ENCODE peak calls at places on chromosomes 3 and 15, in nine cellular contexts. R, H, P, G, S, W, V, J and N are unnamed samples.

GRCh38 chr15:65042776-65043322 is 2.3 kb upstream of the SLC51B start:
- DNase-seq in R (no peak), H (no peak), P (no peak), G (no peak), S (no peak), W (no peak), V (no peak), J (no peak), N (no peak)

GRCh38 chr3:66267031-66267430 is 46.2 kb downstream of the SLC25A26 start:
- DNase-seq in R (no peak), H (no peak), P (no peak), G (no peak), S (no peak), W (no peak), V (no peak), J (no peak), N (no peak)

GRCh38 chr3:165753560-165753959 is 83.7 kb downstream of the BCHE start:
- DNase-seq in R (peak), H (no peak), P (no peak), G (peak), S (no peak), W (no peak), V (no peak), J (no peak), N (peak)

GRCh38 chr3:29255854-29256696 is 24.8 kb upstream of the RBMS3 start:
- DNase-seq in R (peak), H (no peak), P (no peak), G (peak), S (peak), W (no peak), V (no peak), J (no peak), N (peak)

GRCh38 chr3:152471814-152472605 is 203.3 kb downstream of the MBNL1 start:
- DNase-seq in R (peak), H (no peak), P (peak), G (no peak), S (peak), W (peak), V (peak), J (peak), N (peak)

GRCh38 chr15:97030251-97030650 is 699.8 kb downstream of the NR2F2 start:
- DNase-seq in R (no peak), H (no peak), P (no peak), G (no peak), S (no peak), W (no peak), V (no peak), J (peak), N (no peak)

GRCh38 chr3:42876940-42877720 is 1.5 kb upstream of the CYP8B1 start:
- DNase-seq in R (no peak), H (no peak), P (no peak), G (no peak), S (no peak), W (no peak), V (no peak), J (no peak), N (no peak)

GRCh38 chr15:29242466-29243242 is 27.0 kb downstream of the NSMCE3 start:
- DNase-seq in R (peak), H (no peak), P (no peak), G (no peak), S (peak), W (no peak), V (no peak), J (no peak), N (no peak)

GRCh38 chr15:90481023-90481422 is 48.7 kb upstream of the CRTC3 start:
- DNase-seq in R (peak), H (no peak), P (no peak), G (no peak), S (no peak), W (no peak), V (no peak), J (peak), N (peak)

GRCh38 chr3:121552379-121552778 is 6.6 kb upstream of the POLQ start:
- DNase-seq in R (peak), H (no peak), P (no peak), G (no peak), S (no peak), W (no peak), V (no peak), J (no peak), N (no peak)

GRCh38 chr3:124504332-124505059 is 225.8 kb upstream of the UMPS start:
- DNase-seq in R (peak), H (peak), P (no peak), G (peak), S (peak), W (no peak), V (no peak), J (no peak), N (peak)

GRCh38 chr3:169662215-169663070 is 1.1 kb downstream of the MECOM start:
- DNase-seq in R (peak), H (no peak), P (peak), G (peak), S (peak), W (peak), V (no peak), J (peak), N (peak)

GRCh38 chr3:29465836-29466235 is 185.0 kb downstream of the RBMS3 start:
- DNase-seq in R (peak), H (peak), P (no peak), G (peak), S (peak), W (no peak), V (no peak), J (no peak), N (peak)

GRCh38 chr15:70873232-70874054 is 18.8 kb downstream of the THAP10 start:
- DNase-seq in R (no peak), H (no peak), P (no peak), G (no peak), S (no peak), W (no peak), V (no peak), J (no peak), N (no peak)

GRCh38 chr3:190644766-190645165 is 130.9 kb downstream of the IL1RAP start:
- DNase-seq in R (peak), H (peak), P (no peak), G (peak), S (peak), W (no peak), V (no peak), J (peak), N (peak)

GRCh38 chr3:41668366-41668765 is 293.5 kb downstream of the ULK4 start:
- DNase-seq in R (no peak), H (no peak), P (no peak), G (no peak), S (no peak), W (no peak), V (no peak), J (no peak), N (no peak)
- H3K4me3 ChIP-seq in R (no peak), H (no peak), P (no peak), G (no peak), S (no peak), W (no peak), V (no peak), J (no peak), N (no peak)

GRCh38 chr15:45253330-45253729 is 1.3 kb downstream of the SLC28A2 start:
- DNase-seq in R (no peak), H (no peak), P (no peak), G (no peak), S (no peak), W (no peak), V (no peak), J (peak), N (no peak)
- TF ChIP-seq CTCF in R (peak), H (no peak), P (peak), G (peak), S (peak), W (no peak), V (no peak), J (peak), N (peak)

GRCh38 chr3:142725352-142725739 is 1.5 kb downstream of the TRPC1 start:
- DNase-seq in R (no peak), H (no peak), P (no peak), G (no peak), S (no peak), W (no peak), V (no peak), J (no peak), N (no peak)

GRCh38 chr3:142723665-142723967 is 218 bp upstream of the TRPC1 start:
- DNase-seq in R (no peak), H (no peak), P (no peak), G (no peak), S (no peak), W (no peak), V (no peak), J (no peak), N (no peak)

GRCh38 chr3:142726017-142726416 is 2.2 kb downstream of the TRPC1 start:
- DNase-seq in R (no peak), H (no peak), P (no peak), G (no peak), S (no peak), W (no peak), V (no peak), J (no peak), N (no peak)

GRCh38 chr3:142723968-142724681 is at the start of gene TRPC1:
- DNase-seq in R (peak), H (peak), P (peak), G (peak), S (peak), W (peak), V (peak), J (peak), N (peak)

GRCh38 chr3:142724682-142725351 is 983 bp downstream of the TRPC1 start:
- DNase-seq in R (peak), H (no peak), P (no peak), G (peak), S (peak), W (peak), V (peak), J (no peak), N (peak)
- H3K4me3 ChIP-seq in R (peak), H (peak), P (peak), G (peak), S (peak), W (peak), V (peak), J (peak), N (peak)

DNA sequence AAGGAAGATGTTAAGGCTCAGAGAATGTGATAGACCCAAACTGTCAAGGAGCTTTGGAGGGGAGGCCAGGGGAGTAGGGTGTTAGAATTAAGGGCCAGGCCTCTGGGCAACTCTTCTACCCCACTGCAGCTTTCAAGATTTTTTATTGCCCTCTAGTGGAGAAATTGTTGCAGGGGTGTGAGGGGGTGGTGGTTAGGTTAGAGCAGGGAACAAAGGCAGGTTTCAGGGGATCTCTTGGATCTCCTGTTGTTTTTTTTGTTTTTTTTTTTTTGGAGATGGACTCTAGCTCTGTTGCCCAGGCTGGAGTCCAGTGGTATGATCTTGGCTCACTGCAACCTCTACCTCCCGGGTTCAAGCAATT is 1.4 kb upstream of the SEC13 start:
- DNase-seq in R (no peak), H (no peak), P (no peak), G (peak), S (no peak), W (no peak), V (no peak), J (peak), N (no peak)
- TF ChIP-seq CTCF in R (peak), H (peak), P (peak), G (peak), S (peak), W (peak), V (no peak), J (peak), N (peak)

DNA sequence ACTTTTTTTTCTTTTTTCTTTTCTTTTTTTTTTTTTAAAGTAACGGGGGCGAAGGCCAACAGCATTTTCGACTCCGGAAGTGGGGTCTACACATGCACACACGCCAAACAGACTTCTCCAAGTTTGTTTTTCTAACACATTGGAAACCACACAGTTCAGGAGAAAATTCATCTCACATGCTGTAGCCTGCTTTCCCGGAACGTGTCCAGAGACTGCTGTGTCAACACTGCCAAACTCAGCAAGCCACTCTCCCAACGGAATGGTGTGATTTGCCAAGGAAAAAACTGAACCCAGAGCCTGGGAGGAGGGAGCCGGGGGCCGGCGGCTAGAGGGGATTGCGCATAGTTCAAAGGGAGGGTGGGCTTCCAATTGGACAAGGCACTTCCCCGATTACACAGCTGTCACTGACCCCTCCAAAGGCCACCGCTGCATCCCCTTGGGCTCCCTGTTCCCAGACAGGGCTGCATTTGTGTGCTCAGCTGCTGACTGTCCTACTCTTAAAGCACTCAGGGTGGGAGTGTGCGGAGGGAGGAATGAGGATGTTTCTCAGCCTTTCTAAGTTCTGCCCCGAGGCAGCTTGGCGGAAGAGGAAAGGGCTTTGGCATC is 256.1 kb downstream of the ZNF621 start:
- DNase-seq in R (peak), H (no peak), P (no peak), G (peak), S (no peak), W (peak), V (peak), J (no peak), N (peak)
- H3K4me3 ChIP-seq in R (no peak), H (no peak), P (no peak), G (no peak), S (no peak), W (peak), V (no peak), J (no peak), N (no peak)

GRCh38 chr3:11271986-11272904 is at the start of gene ATG7:
- DNase-seq in R (peak), H (peak), P (peak), G (peak), S (peak), W (peak), V (peak), J (peak), N (peak)
- TF ChIP-seq CTCF in R (no peak), H (peak), P (no peak), G (peak), S (no peak), W (no peak), V (peak), J (no peak), N (no peak)

GRCh38 chr3:54876694-54877093 is 51.2 kb downstream of the LRTM1 start:
- DNase-seq in R (no peak), H (no peak), P (no peak), G (no peak), S (no peak), W (no peak), V (no peak), J (no peak), N (no peak)
- H3K4me3 ChIP-seq in R (no peak), H (no peak), P (no peak), G (no peak), S (no peak), W (no peak), V (no peak), J (no peak), N (no peak)

GRCh38 chr15:73386886-73387506 is 18.2 kb upstream of the HCN4 start:
- DNase-seq in R (no peak), H (no peak), P (no peak), G (no peak), S (no peak), W (no peak), V (no peak), J (no peak), N (no peak)

GRCh38 chr15:73385205-73385604 is 16.4 kb upstream of the HCN4 start:
- DNase-seq in R (no peak), H (no peak), P (no peak), G (no peak), S (no peak), W (no peak), V (no peak), J (no peak), N (no peak)

GRCh38 chr15:73388256-73388781 is 19.6 kb upstream of the HCN4 start:
- DNase-seq in R (peak), H (no peak), P (no peak), G (peak), S (peak), W (no peak), V (no peak), J (no peak), N (peak)

GRCh38 chr15:73387507-73388255 is 18.9 kb upstream of the HCN4 start:
- DNase-seq in R (peak), H (no peak), P (no peak), G (no peak), S (peak), W (no peak), V (no peak), J (no peak), N (no peak)

DNA sequence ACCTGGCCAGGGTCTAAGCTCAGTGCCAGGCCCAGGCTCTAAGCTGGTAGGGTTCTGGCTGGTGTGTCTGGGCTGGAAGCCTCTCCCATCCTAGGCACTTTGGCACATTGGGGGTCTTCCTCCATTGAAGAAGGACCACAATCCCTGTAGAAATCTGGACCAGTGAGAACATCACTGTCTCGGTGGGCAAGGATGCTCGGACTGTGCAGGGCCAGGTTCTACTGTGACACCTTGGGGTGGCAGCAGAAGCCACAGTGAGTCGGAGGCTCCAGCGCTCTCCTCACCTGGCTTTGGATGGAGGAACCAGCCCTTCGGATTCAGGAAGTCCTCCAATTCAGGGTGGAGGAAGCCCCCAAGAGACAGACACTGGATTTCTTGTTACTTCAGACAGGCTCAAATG is 17.5 kb upstream of the HCN4 start:
- DNase-seq in R (no peak), H (no peak), P (no peak), G (no peak), S (no peak), W (no peak), V (no peak), J (no peak), N (no peak)
- TF ChIP-seq CTCF in R (no peak), H (no peak), P (no peak), G (no peak), S (no peak), W (no peak), V (no peak), J (no peak), N (no peak)

GRCh38 chr3:115683305-115683704 is 60.0 kb downstream of the GAP43 start:
- DNase-seq in R (no peak), H (no peak), P (no peak), G (no peak), S (no peak), W (no peak), V (no peak), J (no peak), N (no peak)

GRCh38 chr3:115688408-115688807 is 65.1 kb downstream of the GAP43 start:
- DNase-seq in R (no peak), H (no peak), P (no peak), G (no peak), S (no peak), W (no peak), V (no peak), J (no peak), N (no peak)

GRCh38 chr3:115685097-115685496 is 61.8 kb downstream of the GAP43 start:
- DNase-seq in R (no peak), H (no peak), P (peak), G (no peak), S (no peak), W (no peak), V (no peak), J (no peak), N (no peak)

GRCh38 chr3:115680802-115681345 is 57.6 kb downstream of the GAP43 start:
- DNase-seq in R (no peak), H (no peak), P (no peak), G (no peak), S (no peak), W (no peak), V (no peak), J (no peak), N (peak)

GRCh38 chr3:115683773-115684172 is 60.5 kb downstream of the GAP43 start:
- DNase-seq in R (no peak), H (no peak), P (no peak), G (no peak), S (no peak), W (no peak), V (no peak), J (no peak), N (no peak)
- H3K4me3 ChIP-seq in R (no peak), H (no peak), P (no peak), G (no peak), S (no peak), W (no peak), V (no peak), J (no peak), N (no peak)